ENCODE peak calls at places on chromosomes 2 and 18, in seven cellular contexts. R, W, A, B, X, P and J are unnamed samples.

GRCh38 chr18:79884963-79885728 is 66.3 kb downstream of the SLC66A2 start:
- DNase-seq in A (no peak), B (no peak), W (peak), R (no peak), X (peak), P (peak), J (no peak)

GRCh38 chr2:162711832-162712540 is 126.6 kb downstream of the KCNH7 start:
- DNase-seq in X (no peak), W (no peak), P (no peak), A (no peak), B (no peak), R (peak), J (no peak)

GRCh38 chr2:174333017-174333501 is 1.7 kb upstream of the SP9 start:
- DNase-seq in R (no peak), X (no peak), A (no peak), P (no peak), W (no peak), B (no peak), J (peak)

GRCh38 chr2:38074775-38075435 is 1.0 kb downstream of the CYP1B1 start:
- DNase-seq in X (no peak), R (peak), P (no peak), W (peak), B (no peak), A (no peak), J (peak)

GRCh38 chr2:64106481-64106880 is 37.7 kb downstream of the PELI1 start:
- DNase-seq in A (no peak), R (no peak), W (no peak), X (no peak), B (no peak), P (no peak), J (no peak)

GRCh38 chr2:174574657-174575056 is 22.9 kb downstream of the WIPF1 start:
- DNase-seq in B (no peak), W (no peak), A (no peak), X (no peak), R (peak), P (no peak), J (no peak)

GRCh38 chr2:50726186-50726585 is 305.7 kb downstream of the NRXN1 start:
- DNase-seq in P (no peak), R (no peak), W (no peak), X (no peak), B (no peak), A (no peak), J (no peak)

GRCh38 chr18:23386317-23386716 is 66.8 kb upstream of the RIOK3 start:
- DNase-seq in P (no peak), A (no peak), B (no peak), W (no peak), X (no peak), R (no peak), J (no peak)

GRCh38 chr2:183250061-183250460 is 125.8 kb downstream of the NUP35 start:
- DNase-seq in R (no peak), X (no peak), A (no peak), P (no peak), B (no peak), W (no peak), J (no peak)

GRCh38 chr2:229586746-229587705 is 127.3 kb downstream of the DNER start:
- DNase-seq in A (peak), W (peak), P (peak), X (peak), R (peak), B (peak), J (peak)

GRCh38 chr2:85888745-85889647 is at the start of gene ST3GAL5:
- DNase-seq in P (peak), A (peak), W (peak), B (peak), R (peak), X (peak), J (peak)

GRCh38 chr18:60892441-60892840 is 440.8 kb upstream of the CDH20 start:
- DNase-seq in P (no peak), X (no peak), A (no peak), B (no peak), W (no peak), R (no peak), J (no peak)

GRCh38 chr2:118272391-118272790 is 184.1 kb downstream of the INSIG2 start:
- DNase-seq in B (no peak), W (no peak), R (no peak), A (no peak), X (no peak), P (no peak), J (no peak)

GRCh38 chr2:99487906-99488305 is 1.9 kb downstream of the REV1 start:
- DNase-seq in P (no peak), X (no peak), R (no peak), W (no peak), B (no peak), A (no peak), J (no peak)

GRCh38 chr2:128358941-128359731 is 40.5 kb upstream of the HS6ST1 start:
- DNase-seq in P (no peak), A (no peak), X (peak), B (no peak), R (peak), W (peak), J (no peak)

GRCh38 chr18:25039781-25040180 is 312.2 kb downstream of the ZNF521 start:
- DNase-seq in R (no peak), A (no peak), B (no peak), W (no peak), X (no peak), P (no peak), J (no peak)

GRCh38 chr2:55175254-55176093 is 56.6 kb downstream of the CLHC1 start:
- DNase-seq in A (no peak), R (no peak), B (no peak), W (no peak), P (peak), X (no peak), J (no peak)

GRCh38 chr2:34907812-34908211 is 1308.7 kb upstream of the FAM98A start:
- DNase-seq in X (no peak), A (no peak), P (no peak), W (no peak), B (no peak), R (no peak), J (no peak)

GRCh38 chr2:5076599-5076998 is 615.6 kb upstream of the SOX11 start:
- DNase-seq in P (no peak), B (no peak), R (no peak), A (no peak), X (no peak), W (peak), J (no peak)

GRCh38 chr2:152335851-152336102 is 803 bp downstream of the FMNL2 start:
- DNase-seq in A (no peak), R (peak), W (no peak), X (no peak), P (no peak), B (no peak), J (no peak)

GRCh38 chr2:166157578-166157977 is 29.8 kb upstream of the SCN1A start:
- DNase-seq in R (peak), W (no peak), B (no peak), A (no peak), P (no peak), X (no peak), J (no peak)

GRCh38 chr2:141329949-141330348 is 800.9 kb downstream of the LRP1B start:
- DNase-seq in A (no peak), P (no peak), W (no peak), R (no peak), X (no peak), B (no peak), J (no peak)

GRCh38 chr2:149141046-149141445 is 102.5 kb downstream of the LYPD6B start:
- DNase-seq in B (no peak), R (no peak), X (no peak), W (no peak), A (peak), P (no peak), J (no peak)

GRCh38 chr2:124283090-124283489 is 258.0 kb downstream of the CNTNAP5 start:
- DNase-seq in X (no peak), B (no peak), A (no peak), W (no peak), P (no peak), R (no peak), J (no peak)

GRCh38 chr2:7774481-7774880 is 857.3 kb downstream of the RNF144A start:
- DNase-seq in P (no peak), B (no peak), W (no peak), X (no peak), R (no peak), A (no peak), J (no peak)

GRCh38 chr2:154740360-154740759 is 41.9 kb downstream of the KCNJ3 start:
- DNase-seq in R (no peak), P (no peak), X (no peak), A (no peak), W (no peak), B (no peak), J (no peak)

GRCh38 chr2:11102956-11103860 is 52.1 kb upstream of the SLC66A3 start:
- DNase-seq in P (no peak), A (no peak), W (peak), X (peak), R (no peak), B (no peak), J (no peak)

GRCh38 chr2:113850687-113851086 is 39.2 kb upstream of the ACTR3 start:
- DNase-seq in A (no peak), W (no peak), X (no peak), P (no peak), B (no peak), R (no peak), J (no peak)

GRCh38 chr2:142585785-142586184 is 291.7 kb upstream of the KYNU start:
- DNase-seq in X (no peak), P (no peak), B (no peak), A (no peak), W (no peak), R (no peak), J (no peak)

GRCh38 chr2:160367887-160368286 is 125.7 kb downstream of the RBMS1 start:
- DNase-seq in A (peak), R (peak), W (no peak), B (no peak), X (no peak), P (peak), J (no peak)

GRCh38 chr2:8535398-8535755 is 146.5 kb upstream of the ID2 start:
- DNase-seq in X (no peak), A (no peak), B (no peak), P (no peak), R (no peak), W (no peak), J (no peak)

GRCh38 chr18:7102131-7102530 is 15.5 kb downstream of the LAMA1 start:
- DNase-seq in R (no peak), X (no peak), A (no peak), P (no peak), W (no peak), B (no peak), J (no peak)

GRCh38 chr2:112541315-112542122 is 746 bp upstream of the POLR1B start:
- DNase-seq in P (peak), B (peak), W (peak), A (peak), R (no peak), X (peak), J (peak)

GRCh38 chr2:74205586-74205985 is 7.2 kb downstream of the MTHFD2 start:
- DNase-seq in X (peak), A (peak), W (peak), B (no peak), R (peak), P (no peak), J (no peak)

GRCh38 chr18:75003089-75003488 is 205.8 kb downstream of the PTGR3 start:
- DNase-seq in B (no peak), W (no peak), X (no peak), A (no peak), R (no peak), P (no peak), J (no peak)

GRCh38 chr2:149418065-149418464 is 87.7 kb downstream of the LYPD6 start:
- DNase-seq in W (no peak), A (no peak), B (no peak), P (no peak), R (no peak), X (no peak), J (no peak)

GRCh38 chr2:150491943-150492342 is 4.5 kb upstream of the RND3 start:
- DNase-seq in A (no peak), P (no peak), B (no peak), W (no peak), R (no peak), X (no peak), J (no peak)
- H3K27ac ChIP-seq in A (no peak), P (no peak), B (no peak), W (no peak), R (no peak), X (no peak), J (peak)

GRCh38 chr2:146229513-146230155 is 1615.2 kb upstream of the ACVR2A start:
- DNase-seq in P (no peak), A (no peak), B (no peak), X (no peak), W (no peak), R (no peak), J (no peak)

GRCh38 chr2:146221826-146222225 is 1623.0 kb upstream of the ACVR2A start:
- DNase-seq in B (no peak), R (no peak), A (no peak), P (no peak), W (no peak), X (no peak), J (no peak)

GRCh38 chr2:146227395-146228393 is 1617.1 kb upstream of the ACVR2A start:
- DNase-seq in R (no peak), B (no peak), P (no peak), X (no peak), A (no peak), W (no peak), J (no peak)

GRCh38 chr2:146228659-146229058 is 1616.2 kb upstream of the ACVR2A start:
- DNase-seq in A (no peak), X (no peak), R (no peak), P (no peak), W (no peak), B (no peak), J (no peak)

GRCh38 chr2:146226077-146226476 is 1618.8 kb upstream of the ACVR2A start:
- DNase-seq in P (no peak), A (no peak), B (no peak), X (no peak), W (no peak), R (no peak), J (no peak)
- H3K27ac ChIP-seq in P (no peak), A (no peak), B (no peak), X (no peak), W (no peak), R (no peak), J (no peak)

GRCh38 chr2:24220534-24221281 is 45.9 kb downstream of the FAM228A start:
- DNase-seq in X (no peak), P (no peak), R (no peak), B (no peak), A (no peak), W (no peak), J (no peak)
- H3K27ac ChIP-seq in X (no peak), P (no peak), R (no peak), B (no peak), A (no peak), W (no peak), J (no peak)

GRCh38 chr2:195382186-195382585 is 274.8 kb upstream of the SLC39A10 start:
- DNase-seq in W (no peak), B (no peak), P (peak), X (no peak), R (no peak), A (no peak), J (no peak)
- H3K27ac ChIP-seq in W (no peak), B (no peak), P (no peak), X (no peak), R (no peak), A (no peak), J (no peak)

GRCh38 chr18:21508302-21508701 is 92.2 kb downstream of the ESCO1 start:
- DNase-seq in W (no peak), X (no peak), A (no peak), B (no peak), R (no peak), P (no peak), J (no peak)
- H3K27ac ChIP-seq in W (no peak), X (no peak), A (no peak), B (no peak), R (no peak), P (no peak), J (no peak)

GRCh38 chr2:207825958-207826330 is 56.2 kb upstream of the FZD5 start:
- DNase-seq in B (no peak), R (no peak), W (peak), X (no peak), A (no peak), P (no peak), J (no peak)

GRCh38 chr2:207819839-207820784 is 50.4 kb upstream of the FZD5 start:
- DNase-seq in B (no peak), W (peak), A (peak), X (no peak), R (peak), P (no peak), J (no peak)

GRCh38 chr2:207823865-207824264 is 54.2 kb upstream of the FZD5 start:
- DNase-seq in P (no peak), A (no peak), R (no peak), X (no peak), W (peak), B (no peak), J (no peak)

GRCh38 chr2:207828361-207829057 is 58.8 kb upstream of the FZD5 start:
- DNase-seq in R (peak), W (no peak), X (no peak), B (no peak), A (no peak), P (no peak), J (no peak)

DNA sequence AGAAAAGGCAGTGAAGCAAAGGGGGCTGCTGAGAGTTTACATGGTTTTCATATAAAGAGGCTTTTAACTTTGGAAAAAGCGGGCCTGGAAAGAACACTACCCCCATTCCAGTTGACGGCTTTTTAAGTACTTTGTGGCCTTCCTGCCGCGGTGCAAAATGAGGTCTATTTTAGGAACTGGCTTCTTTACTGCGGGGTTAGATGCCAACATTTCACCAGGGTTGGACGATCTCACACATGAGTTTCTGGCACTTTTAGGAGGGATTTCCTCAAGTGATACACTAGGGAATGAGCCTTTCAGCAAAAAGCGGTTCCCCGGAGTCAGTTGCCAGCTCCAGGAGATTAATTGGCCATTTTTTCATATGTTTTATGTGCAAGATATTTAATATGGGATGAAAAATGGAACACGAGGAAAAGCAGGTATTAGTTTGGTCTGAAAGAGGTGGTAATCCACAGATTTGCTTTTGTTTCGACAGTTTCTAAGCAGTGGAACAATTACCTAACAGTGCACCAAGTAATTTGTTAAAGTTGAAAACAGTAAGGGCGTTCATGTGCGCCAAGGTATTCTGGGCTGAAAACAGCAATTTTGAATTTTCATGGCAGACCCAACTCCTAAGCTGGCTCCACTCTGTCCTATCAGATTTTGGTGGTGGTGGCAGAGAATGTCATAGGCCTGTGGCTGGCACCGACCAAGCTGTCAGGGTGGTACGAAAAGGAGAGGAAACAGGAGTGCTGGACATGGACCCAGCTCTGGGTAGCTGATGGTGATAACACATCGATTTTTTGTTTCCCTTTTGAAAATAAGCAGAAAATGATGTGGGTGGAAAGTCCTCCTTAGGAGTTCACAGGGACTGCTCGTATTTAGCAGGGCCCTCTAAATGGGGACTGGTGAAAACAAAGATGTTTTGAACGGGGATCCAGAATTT is 55.6 kb upstream of the FZD5 start:
- DNase-seq in X (no peak), B (no peak), R (no peak), P (no peak), A (no peak), W (peak), J (peak)
- H3K27ac ChIP-seq in X (no peak), B (no peak), R (peak), P (no peak), A (peak), W (no peak), J (peak)

DNA sequence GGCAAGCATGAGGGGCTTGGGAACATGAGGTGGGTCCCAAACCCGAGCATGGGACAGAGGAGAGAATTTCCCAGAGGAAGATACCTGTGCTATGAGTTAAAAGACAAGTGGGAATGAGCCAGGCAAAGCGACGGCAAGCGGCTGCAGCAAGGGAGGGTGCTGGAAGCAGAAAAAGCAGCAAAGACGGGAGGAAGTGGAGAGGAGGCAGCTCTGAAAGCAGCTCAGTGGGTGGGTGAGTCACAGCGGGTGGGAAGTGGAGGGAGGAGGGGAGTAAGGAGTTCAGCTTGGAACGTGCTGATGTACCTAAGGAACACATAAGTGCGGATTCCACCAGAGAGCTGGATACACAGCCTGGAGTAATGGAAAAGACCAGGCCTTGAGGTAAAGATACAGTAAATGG is 41.4 kb downstream of the THUMPD2 start:
- DNase-seq in W (peak), A (no peak), P (no peak), R (no peak), X (peak), B (peak), J (no peak)
- H3K27ac ChIP-seq in W (peak), A (no peak), P (no peak), R (no peak), X (peak), B (no peak), J (no peak)

GRCh38 chr2:22397847-22398246 is 987.1 kb upstream of the KLHL29 start:
- DNase-seq in X (no peak), P (no peak), A (no peak), W (no peak), R (no peak), B (no peak), J (no peak)
- H3K27ac ChIP-seq in X (no peak), P (no peak), A (no peak), W (no peak), R (no peak), B (no peak), J (no peak)

GRCh38 chr18:31509571-31509970 is 11.6 kb downstream of the DSG2 start:
- DNase-seq in R (no peak), P (no peak), B (no peak), A (no peak), X (no peak), W (no peak), J (no peak)

GRCh38 chr18:31510319-31510718 is 12.3 kb downstream of the DSG2 start:
- DNase-seq in P (no peak), B (no peak), R (no peak), X (no peak), A (no peak), W (no peak), J (no peak)

GRCh38 chr18:31511098-31511497 is 13.1 kb downstream of the DSG2 start:
- DNase-seq in X (no peak), W (no peak), B (no peak), A (no peak), P (no peak), R (no peak), J (no peak)

GRCh38 chr18:31506024-31506742 is 8.2 kb downstream of the DSG2 start:
- DNase-seq in A (no peak), X (no peak), B (no peak), P (no peak), W (no peak), R (no peak), J (no peak)

GRCh38 chr18:31508781-31509180 is 10.8 kb downstream of the DSG2 start:
- DNase-seq in X (no peak), W (no peak), P (no peak), A (no peak), R (no peak), B (no peak), J (no peak)
- H3K27ac ChIP-seq in X (no peak), W (no peak), P (no peak), A (peak), R (no peak), B (no peak), J (no peak)

GRCh38 chr2:176268976-176269318 is 295 bp upstream of the MTX2 start:
- DNase-seq in X (no peak), R (no peak), W (no peak), A (no peak), P (no peak), B (no peak), J (no peak)

GRCh38 chr2:176270100-176270750 is 983 bp downstream of the MTX2 start:
- DNase-seq in P (no peak), A (peak), W (no peak), B (no peak), R (no peak), X (no peak), J (peak)

GRCh38 chr2:176269319-176270099 is at the start of gene MTX2:
- DNase-seq in R (peak), X (peak), W (peak), A (peak), P (peak), B (peak), J (peak)

GRCh38 chr2:176272870-176273269 is 3.6 kb downstream of the MTX2 start:
- DNase-seq in P (no peak), B (no peak), W (no peak), R (no peak), X (no peak), A (no peak), J (no peak)
- H3K27ac ChIP-seq in P (no peak), B (no peak), W (no peak), R (no peak), X (no peak), A (no peak), J (no peak)